ENCODE peak calls at places on chromosomes 1 and 21, in ten cellular contexts. M, U, N, D, T, F, R, Q, B and X are unnamed samples.
A peak's percentile ranks its signal among the peaks of the same experiment; 100 is the strongest.

GRCh38 chr1:222546548-222547259 is 1.2 kb downstream of the HHIPL2 start:
- DNase-seq in R (no peak), U (no peak), Q (no peak), M (no peak), D (peak; percentile 25), B (peak; percentile 92), N (no peak), T (peak; percentile 90), F (no peak), X (peak; percentile 44)

GRCh38 chr1:208137144-208137682 is 107.0 kb downstream of the PLXNA2 start:
- DNase-seq in B (no peak), M (no peak), D (no peak), Q (no peak), R (no peak), U (no peak), F (no peak), T (peak; percentile 59), N (no peak), X (peak; percentile 47)

GRCh38 chr1:154742586-154742985 is 127.5 kb downstream of the KCNN3 start:
- DNase-seq in N (no peak), F (no peak), R (no peak), B (no peak), D (no peak), M (no peak), Q (no peak), U (no peak), T (no peak), X (no peak)

GRCh38 chr1:112143871-112144441 is 154.5 kb upstream of the KCND3 start:
- DNase-seq in F (peak; percentile 15), B (no peak), M (no peak), Q (no peak), T (no peak), R (no peak), U (no peak), N (no peak), D (no peak), X (no peak)

GRCh38 chr21:42319368-42319767 is 4.2 kb upstream of the TFF3 start:
- DNase-seq in T (no peak), R (no peak), B (no peak), D (no peak), F (no peak), Q (no peak), U (no peak), M (no peak), N (no peak), X (no peak)

GRCh38 chr1:229147086-229147485 is 123.8 kb upstream of the RAB4A start:
- DNase-seq in D (no peak), U (no peak), Q (no peak), B (no peak), F (no peak), R (no peak), T (no peak), N (no peak), M (no peak), X (no peak)

GRCh38 chr1:228038387-228039005 is 31.7 kb downstream of the WNT3A start:
- DNase-seq in R (no peak), F (no peak), M (peak; percentile 34), N (no peak), Q (no peak), U (no peak), B (no peak), D (no peak), T (no peak), X (no peak)

GRCh38 chr1:67429528-67430357 is 459 bp downstream of the SERBP1 start:
- DNase-seq in M (peak; percentile 63), R (peak; percentile 50), T (peak; percentile 30), Q (no peak), D (peak; percentile 21), U (peak; percentile 9), N (peak; percentile 42), F (peak; percentile 37), B (peak; percentile 47), X (peak; percentile 40)

GRCh38 chr1:90384152-90384650 is 332.9 kb downstream of the BARHL2 start:
- DNase-seq in U (no peak), R (no peak), D (no peak), T (no peak), B (no peak), F (no peak), N (no peak), M (no peak), Q (no peak), X (no peak)

GRCh38 chr1:23473037-23473800 is 10.8 kb downstream of the ASAP3 start:
- DNase-seq in U (no peak), M (no peak), F (no peak), B (peak; percentile 26), N (no peak), Q (no peak), R (no peak), D (peak; percentile 58), T (no peak), X (no peak)

GRCh38 chr1:225813250-225813964 is 3.5 kb downstream of the EPHX1 start:
- DNase-seq in Q (no peak), N (no peak), F (peak; percentile 64), M (peak; percentile 76), U (no peak), R (no peak), T (no peak), D (peak; percentile 33), B (peak; percentile 56), X (no peak)

GRCh38 chr1:85862456-85862855 is 154.2 kb upstream of the ZNHIT6 start:
- DNase-seq in D (no peak), Q (no peak), R (no peak), U (no peak), T (peak; percentile 3), M (no peak), B (no peak), F (no peak), N (no peak), X (no peak)

GRCh38 chr1:58710190-58710589 is 10.3 kb upstream of the MYSM1 start:
- DNase-seq in B (no peak), U (no peak), R (no peak), Q (no peak), M (no peak), D (no peak), F (no peak), T (no peak), N (no peak), X (no peak)

GRCh38 chr1:90561926-90562325 is 155.2 kb downstream of the BARHL2 start:
- DNase-seq in T (no peak), N (no peak), Q (no peak), B (no peak), F (no peak), U (no peak), R (no peak), D (no peak), M (no peak), X (no peak)

GRCh38 chr1:75587692-75588091 is 23.2 kb downstream of the SLC44A5 start:
- DNase-seq in N (no peak), U (no peak), T (no peak), Q (no peak), R (no peak), B (no peak), M (no peak), D (no peak), F (no peak), X (no peak)

GRCh38 chr1:55559802-55560201 is 344.6 kb upstream of the USP24 start:
- DNase-seq in T (no peak), B (no peak), N (no peak), R (no peak), D (no peak), F (no peak), U (no peak), Q (no peak), M (no peak), X (no peak)

GRCh38 chr1:231193710-231194340 is 32.0 kb downstream of the TRIM67 start:
- DNase-seq in U (no peak), Q (no peak), F (no peak), B (no peak), R (no peak), N (no peak), M (no peak), T (no peak), D (no peak), X (no peak)

GRCh38 chr1:93908394-93909145 is 660 bp downstream of the GCLM start:
- DNase-seq in U (peak; percentile 26), R (peak; percentile 66), T (peak; percentile 28), F (peak; percentile 71), Q (no peak), M (peak; percentile 65), B (peak; percentile 52), D (peak; percentile 37), N (peak; percentile 53), X (peak; percentile 10)

GRCh38 chr1:94925561-94926364 is 1.1 kb downstream of the CNN3 start:
- DNase-seq in B (peak; percentile 88), U (no peak), N (peak; percentile 9), Q (no peak), R (peak; percentile 42), M (peak; percentile 87), T (peak; percentile 95), F (peak; percentile 73), D (peak; percentile 90), X (peak; percentile 59)

GRCh38 chr21:45420623-45421041 is 15.7 kb downstream of the COL18A1 start:
- DNase-seq in R (no peak), F (peak; percentile 62), U (no peak), M (no peak), D (peak; percentile 71), Q (no peak), T (no peak), B (no peak), N (no peak), X (no peak)

GRCh38 chr1:102588536-102588935 is 519.8 kb downstream of the COL11A1 start:
- DNase-seq in F (no peak), B (peak; percentile 2), M (no peak), D (no peak), N (no peak), T (no peak), Q (no peak), R (no peak), U (no peak), X (no peak)

GRCh38 chr1:159854101-159854692 is 8.3 kb downstream of the VSIG8 start:
- DNase-seq in U (no peak), Q (no peak), N (peak; percentile 18), T (peak; percentile 82), M (peak; percentile 85), F (peak; percentile 88), B (peak; percentile 83), D (peak; percentile 56), R (peak; percentile 57), X (peak; percentile 52)